ENCODE peak calls at places on chromosomes 16 and 17, in five cellular contexts. One of them, this sample, is unnamed.

GRCh38 chr16:66881014-66881417 is 701 bp downstream of the PDP2 start:
- DNase-seq in A549: no peak
- DNase-seq in psoas muscle: no peak
- DNase-seq in sigmoid colon: no peak
- DNase-seq in epithelial cell of esophagus: no peak
- DNase-seq in this sample: no peak

GRCh38 chr16:2982402-2982801 is 2.2 kb upstream of the PKMYT1 start:
- DNase-seq in A549: no peak
- DNase-seq in psoas muscle: no peak
- DNase-seq in sigmoid colon: no peak
- DNase-seq in epithelial cell of esophagus: no peak
- DNase-seq in this sample: no peak

GRCh38 chr16:47970291-47970931 is 185.4 kb downstream of the ABCC12 start:
- DNase-seq in A549: peak
- DNase-seq in psoas muscle: no peak
- DNase-seq in sigmoid colon: no peak
- DNase-seq in epithelial cell of esophagus: peak
- DNase-seq in this sample: peak

GRCh38 chr17:1714488-1714979 is 4.4 kb upstream of the TLCD2 start:
- DNase-seq in A549: peak
- DNase-seq in psoas muscle: peak
- DNase-seq in sigmoid colon: peak
- DNase-seq in epithelial cell of esophagus: peak
- DNase-seq in this sample: peak

GRCh38 chr16:52741386-52741785 is 194.4 kb upstream of the TOX3 start:
- DNase-seq in A549: no peak
- DNase-seq in psoas muscle: no peak
- DNase-seq in sigmoid colon: no peak
- DNase-seq in epithelial cell of esophagus: no peak
- DNase-seq in this sample: no peak

GRCh38 chr16:82192665-82193064 is 22.6 kb upstream of the MPHOSPH6 start:
- DNase-seq in A549: no peak
- DNase-seq in psoas muscle: no peak
- DNase-seq in sigmoid colon: no peak
- DNase-seq in epithelial cell of esophagus: peak
- DNase-seq in this sample: no peak

GRCh38 chr16:12339686-12340085 is 363.2 kb downstream of the SNX29 start:
- DNase-seq in A549: no peak
- DNase-seq in psoas muscle: no peak
- DNase-seq in sigmoid colon: no peak
- DNase-seq in epithelial cell of esophagus: no peak
- DNase-seq in this sample: no peak

GRCh38 chr17:57773557-57773956 is 28.5 kb upstream of the CCDC182 start:
- DNase-seq in A549: no peak
- DNase-seq in psoas muscle: no peak
- DNase-seq in sigmoid colon: no peak
- DNase-seq in epithelial cell of esophagus: no peak
- DNase-seq in this sample: no peak

GRCh38 chr17:63406689-63407330 is 39.3 kb downstream of the CYB561 start:
- DNase-seq in A549: peak
- DNase-seq in psoas muscle: no peak
- DNase-seq in sigmoid colon: peak
- DNase-seq in epithelial cell of esophagus: peak
- DNase-seq in this sample: peak

GRCh38 chr16:47197536-47198179 is 53.9 kb upstream of the NETO2 start:
- DNase-seq in A549: no peak
- DNase-seq in psoas muscle: peak
- DNase-seq in sigmoid colon: no peak
- DNase-seq in epithelial cell of esophagus: no peak
- DNase-seq in this sample: no peak

GRCh38 chr17:1229354-1229890 is 40.8 kb upstream of the BHLHA9 start:
- DNase-seq in A549: peak
- DNase-seq in psoas muscle: peak
- DNase-seq in sigmoid colon: peak
- DNase-seq in epithelial cell of esophagus: no peak
- DNase-seq in this sample: no peak

GRCh38 chr16:29809031-29809747 is 2.8 kb upstream of the PRRT2 start:
- DNase-seq in A549: no peak
- DNase-seq in psoas muscle: no peak
- DNase-seq in sigmoid colon: no peak
- DNase-seq in epithelial cell of esophagus: no peak
- DNase-seq in this sample: no peak

GRCh38 chr17:45680360-45680759 is 103.8 kb upstream of the CRHR1 start:
- DNase-seq in A549: no peak
- DNase-seq in psoas muscle: no peak
- DNase-seq in sigmoid colon: no peak
- DNase-seq in epithelial cell of esophagus: no peak
- DNase-seq in this sample: no peak

GRCh38 chr16:50947826-50948225 is 203.2 kb downstream of the SALL1 start:
- DNase-seq in A549: no peak
- DNase-seq in psoas muscle: no peak
- DNase-seq in sigmoid colon: no peak
- DNase-seq in epithelial cell of esophagus: no peak
- DNase-seq in this sample: no peak

GRCh38 chr17:8965394-8966168 is at the start of gene PIK3R5:
- DNase-seq in A549: no peak
- DNase-seq in psoas muscle: peak
- DNase-seq in sigmoid colon: no peak
- DNase-seq in epithelial cell of esophagus: peak
- DNase-seq in this sample: no peak
- H3K4me3 ChIP-seq in A549: no peak
- H3K4me3 ChIP-seq in psoas muscle: peak
- H3K4me3 ChIP-seq in sigmoid colon: peak
- H3K4me3 ChIP-seq in epithelial cell of esophagus: no peak
- H3K4me3 ChIP-seq in this sample: no peak

DNA sequence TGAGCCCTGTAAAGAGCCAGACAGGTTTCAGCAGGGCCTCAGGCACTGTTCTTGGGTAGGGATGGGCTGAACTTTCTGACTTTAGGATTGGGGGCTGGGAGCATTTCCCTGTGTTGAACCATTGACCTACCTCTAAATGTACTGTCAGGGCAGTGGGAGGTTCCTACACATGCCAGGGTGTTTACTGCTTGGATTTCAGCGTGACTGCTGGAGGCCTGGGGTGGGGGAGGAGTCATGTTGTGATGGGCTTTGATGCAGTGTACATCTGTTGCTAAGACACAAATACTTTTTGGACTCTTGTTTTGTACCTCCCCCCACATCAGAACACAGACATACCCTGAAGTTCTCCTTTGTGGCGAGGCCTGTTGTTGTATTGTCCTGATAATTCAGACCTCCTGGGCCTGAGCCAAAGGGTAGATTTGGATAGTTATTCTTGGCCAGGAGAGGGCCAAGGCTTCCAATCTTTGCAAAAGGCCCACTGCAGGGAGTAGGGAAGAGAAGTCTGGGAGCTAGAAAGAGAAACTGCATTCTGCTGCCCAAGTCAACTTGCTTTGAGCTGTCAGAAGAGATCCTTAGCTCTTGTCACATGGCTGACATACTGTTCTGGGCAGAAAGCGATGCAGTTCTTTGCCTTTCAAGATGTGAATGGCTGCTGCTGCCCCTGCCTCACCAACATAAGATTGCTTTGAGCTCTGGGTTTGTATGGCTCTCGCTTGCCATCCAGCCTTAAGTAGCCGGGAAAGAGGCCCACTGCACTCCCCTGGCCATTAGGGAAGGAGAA is 3.7 kb downstream of the NFE2L1 start:
- DNase-seq in A549: no peak
- DNase-seq in psoas muscle: peak
- DNase-seq in sigmoid colon: peak
- DNase-seq in epithelial cell of esophagus: peak
- DNase-seq in this sample: no peak
- TF ChIP-seq CTCF in A549: no peak
- TF ChIP-seq CTCF in psoas muscle: no peak
- TF ChIP-seq CTCF in sigmoid colon: no peak
- TF ChIP-seq CTCF in epithelial cell of esophagus: no peak
- TF ChIP-seq CTCF in this sample: peak

DNA sequence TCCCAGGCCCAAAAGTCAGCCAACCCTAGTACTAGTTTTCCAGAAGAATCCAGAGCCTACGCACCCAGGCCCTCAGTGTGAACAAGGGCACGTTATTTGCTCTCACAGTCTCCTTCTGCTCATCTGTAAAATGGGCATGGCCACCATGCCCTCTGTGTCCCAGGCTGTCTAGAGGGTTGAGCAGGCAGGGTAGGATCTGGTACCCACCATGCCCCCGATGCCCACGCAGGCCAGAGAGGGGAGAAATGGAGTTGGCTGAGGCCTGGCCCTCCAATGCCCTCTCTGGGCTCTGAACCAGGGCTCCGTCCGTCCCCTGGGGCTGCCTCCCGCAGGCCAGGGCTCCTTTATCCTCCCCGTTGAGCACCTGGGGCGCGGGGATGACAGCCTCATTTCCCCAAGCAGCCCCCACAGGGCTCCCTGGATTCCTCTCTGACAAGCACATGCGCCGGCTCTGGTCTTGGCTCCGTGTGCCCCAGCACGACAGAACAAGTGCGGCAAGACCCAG is 9.1 kb upstream of the BAHCC1 start:
- DNase-seq in A549: no peak
- DNase-seq in psoas muscle: no peak
- DNase-seq in sigmoid colon: peak
- DNase-seq in epithelial cell of esophagus: no peak
- DNase-seq in this sample: no peak
- H3K4me3 ChIP-seq in A549: peak
- H3K4me3 ChIP-seq in psoas muscle: peak
- H3K4me3 ChIP-seq in sigmoid colon: peak
- H3K4me3 ChIP-seq in epithelial cell of esophagus: no peak
- H3K4me3 ChIP-seq in this sample: peak

DNA sequence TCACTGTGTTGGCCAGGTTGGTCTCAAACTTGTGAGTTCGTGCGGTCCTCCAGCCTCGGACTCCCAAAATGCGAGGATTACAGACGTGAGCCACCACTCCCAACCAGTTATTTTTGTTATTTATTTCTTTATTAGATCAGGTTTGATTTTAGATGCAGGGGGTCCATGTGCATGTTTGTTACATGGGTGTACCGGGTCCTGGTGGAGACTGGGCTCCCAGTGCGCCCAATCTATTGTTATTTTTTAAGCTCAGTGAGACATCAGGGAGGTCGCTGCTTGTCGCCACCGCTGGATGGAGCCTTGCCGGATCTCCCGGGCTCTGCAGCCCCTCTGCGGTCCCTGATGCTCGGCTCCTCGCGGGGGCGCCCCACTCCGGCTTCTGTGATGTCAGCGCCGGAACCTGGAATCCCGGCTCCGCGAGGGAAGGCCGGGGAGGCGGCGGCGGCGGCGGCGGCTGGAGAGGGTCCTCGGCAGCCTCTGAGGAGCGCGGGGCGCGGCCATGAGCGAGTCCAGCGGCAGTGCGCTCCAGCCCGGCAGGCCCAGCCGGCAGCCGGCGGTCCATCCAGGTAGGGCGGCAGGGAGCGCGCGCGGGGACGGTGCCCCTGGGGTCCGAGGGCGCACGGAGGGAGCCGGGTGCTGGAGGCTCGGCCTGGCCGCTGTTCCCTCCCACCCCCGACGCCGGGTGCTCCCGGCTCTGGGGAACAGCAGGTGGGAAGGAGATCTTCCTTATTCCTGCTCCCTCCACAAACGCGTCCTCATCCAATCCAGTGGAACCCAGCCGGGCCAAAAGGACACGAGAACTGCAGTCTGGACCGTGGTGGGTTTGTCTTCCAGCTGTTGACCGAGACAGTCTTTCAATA is at the start of gene TMC7:
- DNase-seq in A549: peak
- DNase-seq in psoas muscle: peak
- DNase-seq in sigmoid colon: peak
- DNase-seq in epithelial cell of esophagus: peak
- DNase-seq in this sample: no peak
- TF ChIP-seq CTCF in A549: peak
- TF ChIP-seq CTCF in psoas muscle: peak
- TF ChIP-seq CTCF in sigmoid colon: peak
- TF ChIP-seq CTCF in epithelial cell of esophagus: peak
- TF ChIP-seq CTCF in this sample: peak

GRCh38 chr16:72974142-72974769 is 73.7 kb downstream of the ZFHX3 start:
- DNase-seq in A549: no peak
- DNase-seq in psoas muscle: no peak
- DNase-seq in sigmoid colon: no peak
- DNase-seq in epithelial cell of esophagus: no peak
- DNase-seq in this sample: no peak
- H3K4me3 ChIP-seq in A549: no peak
- H3K4me3 ChIP-seq in psoas muscle: no peak
- H3K4me3 ChIP-seq in sigmoid colon: no peak
- H3K4me3 ChIP-seq in epithelial cell of esophagus: no peak
- H3K4me3 ChIP-seq in this sample: no peak

DNA sequence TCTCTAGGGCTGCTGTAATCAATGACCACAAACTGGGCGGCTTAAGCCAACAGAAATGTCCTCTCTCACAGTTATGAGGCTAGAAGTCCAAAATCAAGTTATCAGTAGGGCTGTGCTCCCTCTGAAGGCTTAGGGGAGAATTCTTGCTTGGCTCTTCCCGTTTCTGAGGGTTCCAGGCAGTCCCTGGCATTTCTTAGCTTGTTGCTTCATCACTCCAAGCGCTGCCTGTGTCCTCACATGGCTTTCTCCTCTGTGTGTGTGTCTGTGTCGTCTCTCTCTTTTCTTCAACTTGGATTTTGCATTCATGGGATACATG is 13.7 kb upstream of the CDC42EP4 start:
- DNase-seq in A549: no peak
- DNase-seq in psoas muscle: peak
- DNase-seq in sigmoid colon: peak
- DNase-seq in epithelial cell of esophagus: peak
- DNase-seq in this sample: no peak
- TF ChIP-seq CTCF in A549: no peak
- TF ChIP-seq CTCF in psoas muscle: no peak
- TF ChIP-seq CTCF in sigmoid colon: no peak
- TF ChIP-seq CTCF in epithelial cell of esophagus: peak
- TF ChIP-seq CTCF in this sample: no peak

DNA sequence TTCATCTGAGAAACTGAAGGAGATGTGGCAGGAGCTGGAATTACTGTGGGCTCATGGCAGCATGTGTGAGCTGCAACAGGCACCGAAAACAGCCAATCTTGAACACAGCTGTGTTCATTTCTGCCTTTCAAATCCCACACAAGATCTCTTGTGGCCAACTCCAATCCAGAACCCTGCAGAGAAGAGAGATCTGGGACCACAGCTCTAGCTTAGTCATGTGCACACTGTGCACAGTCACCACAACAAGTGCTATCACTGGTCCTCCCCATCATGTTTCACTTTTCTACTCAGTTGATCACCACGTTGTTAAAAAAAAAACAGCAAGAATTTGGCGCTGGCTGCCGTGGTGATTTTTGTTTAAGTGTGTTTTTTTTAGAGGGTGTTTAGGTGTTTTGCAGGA is 254.5 kb upstream of the ELAC2 start:
- DNase-seq in A549: no peak
- DNase-seq in psoas muscle: no peak
- DNase-seq in sigmoid colon: no peak
- DNase-seq in epithelial cell of esophagus: no peak
- DNase-seq in this sample: no peak
- H3K4me3 ChIP-seq in A549: no peak
- H3K4me3 ChIP-seq in psoas muscle: no peak
- H3K4me3 ChIP-seq in sigmoid colon: no peak
- H3K4me3 ChIP-seq in epithelial cell of esophagus: no peak
- H3K4me3 ChIP-seq in this sample: no peak

This sample was measured in LNCaP clone FGC.